ENCODE peak calls at places on chromosomes 5 and 9, in ten cellular contexts. F, Y, L, R, N, A, E, V, U and H are unnamed samples. For H3K9me3 and H3K4me1, the result is how much of the 10 kb centered on the place peaks cover.

GRCh38 chr5:43270686-43271085 is 42.5 kb downstream of the HMGCS1 start:
- DNase-seq in U (no peak), A (no peak), Y (no peak), E (no peak), L (no peak), R (no peak), V (no peak), F (no peak), N (no peak), H (no peak)

GRCh38 chr9:129919836-129920235 is 84.6 kb downstream of the USP20 start:
- DNase-seq in E (no peak), F (no peak), Y (no peak), A (no peak), U (no peak), L (no peak), R (no peak), N (no peak), V (no peak), H (no peak)

GRCh38 chr5:71747182-71747581 is 28.1 kb downstream of the CARTPT start:
- DNase-seq in R (no peak), E (no peak), V (no peak), N (no peak), U (no peak), L (no peak), F (no peak), Y (no peak), A (no peak), H (no peak)

GRCh38 chr9:136965771-136966484 is 11.4 kb upstream of the PTGDS start:
- DNase-seq in Y (no peak), A (no peak), R (no peak), E (no peak), N (no peak), F (no peak), L (no peak), V (no peak), U (no peak), H (no peak)

GRCh38 chr5:157730900-157731271 is 334 bp upstream of the THG1L start:
- DNase-seq in E (no peak), Y (no peak), R (no peak), L (no peak), U (no peak), V (no peak), A (no peak), N (no peak), F (no peak), H (no peak)

GRCh38 chr5:180168758-180169157 is 40.3 kb downstream of the RASGEF1C start:
- DNase-seq in U (no peak), L (no peak), F (no peak), N (no peak), A (no peak), R (no peak), V (no peak), E (no peak), Y (no peak), H (no peak)

GRCh38 chr9:126318858-126319257 is 7.8 kb upstream of the MVB12B start:
- DNase-seq in V (no peak), A (no peak), N (no peak), U (peak), F (no peak), E (no peak), L (no peak), Y (no peak), R (no peak), H (no peak)

GRCh38 chr9:37337301-37337905 is 85.1 kb upstream of the GRHPR start:
- DNase-seq in Y (no peak), N (no peak), F (no peak), L (no peak), E (no peak), U (no peak), A (no peak), V (no peak), R (no peak), H (no peak)

GRCh38 chr5:26847041-26847736 is 191.2 kb downstream of the CDH9 start:
- DNase-seq in L (no peak), R (no peak), A (no peak), E (no peak), Y (no peak), U (no peak), V (peak), F (peak), N (no peak), H (no peak)

GRCh38 chr9:108838017-108838416 is 17.8 kb downstream of the ACTL7B start:
- DNase-seq in V (peak), F (no peak), Y (no peak), A (no peak), R (no peak), N (no peak), L (no peak), E (no peak), U (no peak), H (no peak)

GRCh38 chr9:30239875-30240274 is 2144.6 kb upstream of the ACO1 start:
- DNase-seq in U (no peak), L (no peak), N (no peak), V (no peak), R (no peak), F (no peak), A (no peak), Y (no peak), E (no peak), H (no peak)

DNA sequence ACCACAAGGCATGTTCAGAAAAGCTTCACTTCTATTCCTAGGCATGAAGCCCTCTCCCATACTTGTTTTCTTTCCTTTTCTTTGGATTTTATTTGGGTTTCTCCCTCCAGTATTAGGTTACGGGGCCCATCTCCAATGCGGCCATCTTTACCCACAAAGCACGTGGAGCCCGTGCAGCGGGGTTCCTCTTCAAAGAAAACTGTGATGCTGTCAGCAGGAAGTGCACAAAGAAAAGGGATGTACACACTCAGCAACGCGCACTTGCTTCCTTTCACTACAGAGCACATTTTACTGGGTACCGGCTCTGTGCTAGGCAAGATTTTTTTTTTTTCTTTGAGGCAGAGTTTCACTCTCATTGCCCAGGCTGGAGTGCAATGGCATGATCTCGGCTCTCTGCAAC is 106.6 kb downstream of the COL23A1 start:
- DNase-seq in V (no peak), A (peak), U (peak), R (no peak), L (no peak), N (no peak), Y (no peak), F (no peak), E (no peak), H (no peak)
- TF ChIP-seq POLR2AphosphoS5 in V (no peak), A (no peak), U (no peak), R (no peak), L (no peak), N (no peak), Y (no peak), F (no peak), E (no peak), H (no peak)

GRCh38 chr9:135287627-135288026 is 192.0 kb upstream of the PPP1R26 start:
- DNase-seq in L (no peak), N (no peak), A (no peak), E (no peak), U (no peak), F (no peak), Y (no peak), R (no peak), V (no peak), H (no peak)

GRCh38 chr9:135288054-135288453 is 191.5 kb upstream of the PPP1R26 start:
- DNase-seq in E (no peak), Y (no peak), R (no peak), L (no peak), F (no peak), V (no peak), U (no peak), A (no peak), N (no peak), H (no peak)

GRCh38 chr9:135288941-135289534 is 190.5 kb upstream of the PPP1R26 start:
- DNase-seq in R (no peak), Y (peak), V (no peak), L (peak), U (peak), A (no peak), E (no peak), N (no peak), F (no peak), H (no peak)

GRCh38 chr9:135284386-135285134 is 195.0 kb upstream of the PPP1R26 start:
- DNase-seq in F (no peak), Y (no peak), V (no peak), A (no peak), E (no peak), U (no peak), N (no peak), L (no peak), R (no peak), H (no peak)

GRCh38 chr9:135286961-135287360 is 192.6 kb upstream of the PPP1R26 start:
- DNase-seq in L (no peak), Y (no peak), F (no peak), U (no peak), E (no peak), V (no peak), R (no peak), N (no peak), A (no peak), H (no peak)
- H3K9me3 ChIP-seq in L (under half), Y (under half), F (under half), U (under half), E (under half), V (under half), R (under half), N (under half), A (under half), H (under half)

DNA sequence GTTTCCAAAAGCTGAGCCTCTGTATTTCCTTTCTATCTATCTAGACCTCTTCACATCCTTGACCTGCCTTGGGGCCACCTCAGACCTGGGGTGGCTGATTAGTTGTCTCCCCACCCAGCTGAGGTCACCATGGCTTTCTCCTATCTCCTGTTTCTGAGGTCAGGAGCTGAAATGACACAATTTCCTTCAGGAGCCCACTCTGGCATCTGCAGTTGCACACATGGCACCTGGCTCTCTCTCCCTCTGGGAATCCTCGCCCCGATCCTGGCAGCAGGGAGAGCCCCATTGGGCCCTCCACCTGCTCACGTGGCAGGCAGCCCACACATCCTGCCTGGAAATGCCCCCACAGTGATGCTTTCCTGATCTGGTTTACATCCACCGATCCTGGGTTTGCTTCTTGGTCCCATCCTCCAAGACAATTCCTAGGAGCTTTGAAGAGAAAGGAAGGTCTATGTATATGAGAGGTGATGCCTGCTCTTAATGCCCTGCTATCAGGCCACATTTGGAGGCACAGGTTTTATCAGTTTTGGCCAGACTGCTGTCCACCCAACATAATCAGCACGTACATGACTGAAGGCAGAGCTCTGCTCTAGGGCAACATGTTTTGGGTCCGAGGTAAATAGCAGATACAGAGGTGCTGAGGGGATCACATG is 53.7 kb downstream of the MARCHF3 start:
- DNase-seq in A (no peak), U (peak), E (no peak), L (no peak), Y (no peak), V (no peak), N (no peak), R (no peak), F (peak), H (no peak)
- H3K4me1 ChIP-seq in A (under half), U (half or more), E (under half), L (under half), Y (under half), V (under half), N (under half), R (under half), F (under half), H (under half)

GRCh38 chr9:14314929-14315753 is 1.2 kb upstream of the NFIB start:
- DNase-seq in L (peak), N (peak), R (peak), E (peak), F (peak), A (peak), U (peak), Y (no peak), V (peak), H (peak)
- TF ChIP-seq POLR2AphosphoS5 in L (peak), N (peak), R (peak), E (peak), F (peak), A (peak), U (peak), Y (peak), V (no peak), H (peak)

GRCh38 chr5:18305288-18305899 is 671.1 kb downstream of the TAF11L14 start:
- DNase-seq in A (no peak), R (no peak), E (no peak), F (no peak), Y (no peak), N (peak), V (peak), L (no peak), U (no peak), H (no peak)
- H3K9me3 ChIP-seq in A (under half), R (under half), E (under half), F (under half), Y (under half), N (under half), V (under half), L (under half), U (under half), H (under half)